ENCODE peak calls at places on chromosome 9, in nine cellular contexts. M, P, N, Q, J, A, R, G and S are unnamed samples.

GRCh38 chr9:132582276-132582785 is at the start of gene BARHL1:
- DNase-seq in Q (no peak), R (no peak), A (no peak), N (no peak), G (no peak), M (no peak), P (no peak), J (no peak), S (no peak)

GRCh38 chr9:134454386-134454978 is 128.2 kb downstream of the RXRA start:
- DNase-seq in M (no peak), N (no peak), J (no peak), R (no peak), Q (no peak), P (peak; percentile 71), A (no peak), G (no peak), S (no peak)

GRCh38 chr9:127061411-127061810 is 61.0 kb downstream of the ANGPTL2 start:
- DNase-seq in R (no peak), J (no peak), N (no peak), M (no peak), G (no peak), P (no peak), Q (no peak), A (no peak), S (no peak)

GRCh38 chr9:37903581-37903830 is 421 bp downstream of the SLC25A51 start:
- DNase-seq in G (no peak), M (no peak), N (peak; percentile 16), Q (no peak), P (no peak), A (no peak), J (peak; percentile 55), R (no peak), S (no peak)

GRCh38 chr9:117344892-117345660 is 69.8 kb downstream of the ASTN2 start:
- DNase-seq in N (no peak), Q (no peak), J (no peak), A (no peak), P (no peak), G (no peak), M (no peak), R (no peak), S (no peak)

GRCh38 chr9:137619240-137620090 is 660 bp downstream of the EHMT1 start:
- DNase-seq in G (peak; percentile 54), M (no peak), R (no peak), N (peak; percentile 33), A (no peak), J (peak; percentile 52), Q (peak; percentile 17), P (peak; percentile 75), S (no peak)

GRCh38 chr9:124356745-124357390 is 58.4 kb downstream of the PSMB7 start:
- DNase-seq in M (no peak), N (no peak), P (no peak), Q (no peak), R (no peak), A (no peak), G (no peak), J (no peak), S (no peak)

GRCh38 chr9:126980231-126980630 is 65.6 kb downstream of the RALGPS1 start:
- DNase-seq in R (no peak), N (no peak), P (no peak), G (peak; percentile 37), M (no peak), Q (no peak), A (no peak), J (no peak), S (no peak)

GRCh38 chr9:121902483-121903135 is 190.5 kb downstream of the TTLL11 start:
- DNase-seq in M (no peak), G (no peak), N (peak; percentile 99), A (no peak), Q (no peak), J (peak; percentile 52), P (no peak), R (peak; percentile 39), S (no peak)

GRCh38 chr9:123235448-123235847 is 32.9 kb downstream of the STRBP start:
- DNase-seq in A (no peak), R (no peak), J (no peak), M (no peak), P (no peak), G (no peak), N (no peak), Q (no peak), S (no peak)

GRCh38 chr9:110131499-110131898 is 76.5 kb downstream of the C9orf152 start:
- DNase-seq in P (no peak), Q (no peak), J (peak; percentile 39), A (no peak), G (no peak), N (no peak), R (no peak), M (no peak), S (no peak)

GRCh38 chr9:121674952-121675351 is 23.5 kb downstream of the DAB2IP start:
- DNase-seq in M (no peak), N (peak; percentile 54), R (no peak), A (no peak), P (no peak), J (peak; percentile 44), G (no peak), Q (no peak), S (no peak)

GRCh38 chr9:107712390-107712789 is 222.8 kb upstream of the KLF4 start:
- DNase-seq in P (no peak), G (no peak), N (peak; percentile 56), A (no peak), J (peak; percentile 66), R (no peak), Q (no peak), M (no peak), S (no peak)

GRCh38 chr9:131116281-131117101 is 8.9 kb upstream of the NUP214 start:
- DNase-seq in M (no peak), Q (no peak), R (no peak), A (no peak), P (peak; percentile 76), N (no peak), G (no peak), J (peak; percentile 66), S (no peak)

GRCh38 chr9:136267261-136268111 is 21.9 kb upstream of the QSOX2 start:
- DNase-seq in J (peak; percentile 82), Q (peak; percentile 78), N (peak; percentile 66), G (peak; percentile 88), P (peak; percentile 95), R (peak; percentile 57), A (peak; percentile 77), M (peak; percentile 83), S (peak; percentile 82)

GRCh38 chr9:78685471-78685870 is 388.5 kb downstream of the PSAT1 start:
- DNase-seq in A (no peak), M (no peak), P (no peak), R (no peak), G (no peak), J (no peak), Q (no peak), N (no peak), S (no peak)

GRCh38 chr9:71944754-71945409 is 33.4 kb downstream of the C9orf85 start:
- DNase-seq in J (peak; percentile 5), M (no peak), A (no peak), P (no peak), N (no peak), G (no peak), R (no peak), Q (no peak), S (no peak)

GRCh38 chr9:33076031-33076359 is 479 bp downstream of the SMU1 start:
- DNase-seq in G (no peak), R (no peak), P (no peak), Q (no peak), M (no peak), N (peak; percentile 14), J (peak; percentile 33), A (no peak), S (no peak)

GRCh38 chr9:121720992-121721350 is 69.5 kb downstream of the DAB2IP start:
- DNase-seq in P (no peak), Q (no peak), J (peak; percentile 17), N (no peak), G (no peak), R (no peak), A (no peak), M (no peak), S (no peak)

GRCh38 chr9:122394265-122395242 is 23.7 kb downstream of the PTGS1 start:
- DNase-seq in P (peak; percentile 55), N (peak; percentile 53), R (peak; percentile 44), M (no peak), Q (no peak), J (peak; percentile 80), G (no peak), A (no peak), S (no peak)

GRCh38 chr9:6383551-6384225 is 29.3 kb upstream of the UHRF2 start:
- DNase-seq in P (peak; percentile 46), M (no peak), J (no peak), R (no peak), A (no peak), G (no peak), N (peak; percentile 63), Q (no peak), S (no peak)

GRCh38 chr9:87193925-87194380 is 246.6 kb upstream of the GAS1 start:
- DNase-seq in J (no peak), M (no peak), R (peak; percentile 16), G (no peak), N (peak; percentile 86), A (no peak), P (no peak), Q (no peak), S (no peak)

GRCh38 chr9:122562134-122562760 is 9.3 kb downstream of the OR1N2 start:
- DNase-seq in Q (no peak), G (no peak), P (peak; percentile 4), R (no peak), M (no peak), N (no peak), J (no peak), A (no peak), S (no peak)

GRCh38 chr9:94256007-94256406 is 3.1 kb upstream of the ZNF169 start:
- DNase-seq in N (no peak), A (no peak), J (no peak), Q (no peak), R (no peak), G (no peak), M (no peak), P (no peak), S (no peak)

GRCh38 chr9:113522419-113522818 is 58.9 kb downstream of the RGS3 start:
- DNase-seq in J (no peak), N (no peak), P (no peak), G (no peak), A (no peak), Q (no peak), M (no peak), R (no peak), S (no peak)

GRCh38 chr9:4371108-4371507 is 71.2 kb upstream of the GLIS3 start:
- DNase-seq in Q (no peak), J (peak; percentile 90), G (no peak), R (no peak), M (no peak), A (no peak), P (no peak), N (peak; percentile 95), S (no peak)

GRCh38 chr9:2241461-2241874 is 226.3 kb downstream of the SMARCA2 start:
- DNase-seq in N (peak; percentile 83), G (peak; percentile 37), M (no peak), R (peak; percentile 14), A (no peak), Q (no peak), P (peak; percentile 75), J (peak; percentile 89), S (no peak)

GRCh38 chr9:130860458-130861316 is 25.6 kb downstream of the ABL1 start:
- DNase-seq in R (peak; percentile 82), G (peak; percentile 89), N (peak; percentile 100), Q (no peak), A (no peak), J (peak; percentile 96), P (peak; percentile 93), M (no peak), S (no peak)

GRCh38 chr9:3963266-3964019 is 336.4 kb downstream of the GLIS3 start:
- DNase-seq in J (peak; percentile 81), P (peak; percentile 77), M (no peak), N (peak; percentile 88), R (peak; percentile 39), A (no peak), Q (no peak), G (peak; percentile 52), S (no peak)

GRCh38 chr9:72396247-72397091 is 31.5 kb upstream of the ZFAND5 start:
- DNase-seq in N (no peak), Q (no peak), J (peak; percentile 58), G (no peak), A (no peak), R (no peak), M (no peak), P (no peak), S (no peak)

GRCh38 chr9:137804908-137805356 is 72.7 kb upstream of the CACNA1B start:
- DNase-seq in R (no peak), Q (no peak), M (no peak), N (peak; percentile 12), A (no peak), G (no peak), J (peak; percentile 28), P (no peak), S (no peak)